ENCODE peak calls at places on chromosomes 5 and 9, in four cellular contexts. E, F, D and A are unnamed samples.

GRCh38 chr5:141617682-141618029 is 1.1 kb downstream of the DIAPH1 start:
- DNase-seq in D (no peak), F (no peak), E (no peak), A (no peak)

GRCh38 chr5:15664961-15665360 is 165.0 kb downstream of the FBXL7 start:
- DNase-seq in E (peak), D (no peak), F (no peak), A (no peak)

GRCh38 chr9:136016221-136016881 is 55.2 kb upstream of the UBAC1 start:
- DNase-seq in D (no peak), F (no peak), E (no peak), A (no peak)

GRCh38 chr5:141657937-141658545 is 6.8 kb upstream of the FCHSD1 start:
- DNase-seq in E (peak), D (no peak), F (no peak), A (no peak)

GRCh38 chr5:175035882-175036533 is 311.6 kb downstream of the MSX2 start:
- DNase-seq in F (no peak), D (no peak), E (no peak), A (no peak)

GRCh38 chr9:137688725-137689124 is 69.9 kb downstream of the EHMT1 start:
- DNase-seq in D (no peak), F (no peak), E (no peak), A (no peak)

GRCh38 chr5:180467028-180467427 is 27.2 kb upstream of the CNOT6 start:
- DNase-seq in E (no peak), D (no peak), F (no peak), A (no peak)

GRCh38 chr5:132086277-132086794 is 12.7 kb downstream of the CSF2 start:
- DNase-seq in E (peak), F (peak), D (no peak), A (no peak)

GRCh38 chr5:10528056-10528816 is 35.6 kb upstream of the ANKRD33B start:
- DNase-seq in D (no peak), F (no peak), E (no peak), A (no peak)

GRCh38 chr9:136231478-136232297 is 13.9 kb downstream of the QSOX2 start:
- DNase-seq in D (peak), E (no peak), F (no peak), A (peak)

GRCh38 chr5:134371834-134372340 is 518 bp downstream of the UBE2B start:
- DNase-seq in E (no peak), F (peak), D (peak), A (peak)

GRCh38 chr5:24351285-24351684 is 293.5 kb downstream of the CDH10 start:
- DNase-seq in F (no peak), D (no peak), E (no peak), A (no peak)

GRCh38 chr9:134145262-134145661 is 9.4 kb downstream of the WDR5 start:
- DNase-seq in F (no peak), E (no peak), D (no peak), A (no peak)

GRCh38 chr5:95068303-95068702 is 216.6 kb downstream of the MCTP1 start:
- DNase-seq in D (no peak), F (no peak), E (no peak), A (no peak)

GRCh38 chr5:35285435-35285834 is 55.1 kb upstream of the PRLR start:
- DNase-seq in D (no peak), F (no peak), E (no peak), A (no peak)

GRCh38 chr9:133468374-133468773 is 8.6 kb downstream of the CACFD1 start:
- DNase-seq in F (no peak), E (no peak), D (no peak), A (no peak)

GRCh38 chr5:178196986-178197385 is 7.3 kb upstream of the HNRNPAB start:
- DNase-seq in E (no peak), F (no peak), D (no peak), A (no peak)